ENCODE peak calls at places on chromosomes 13 and 19, in six cellular contexts. One of them, this sample, is unnamed.

GRCh38 chr13:32415019-32415418 is 12.9 kb downstream of the N4BP2L1 start:
- DNase-seq in stimulated activated naive CD4-positive, alpha-beta T cell: no peak
- DNase-seq in HuH-7.5: no peak
- DNase-seq in M059J: peak; percentile 9
- DNase-seq in mucosa of gallbladder: no peak
- DNase-seq in naive thymus-derived CD8-positive, alpha-beta T cell: no peak
- DNase-seq in this sample: peak; percentile 33

GRCh38 chr13:23473236-23473635 is 39.7 kb upstream of the SACS start:
- DNase-seq in stimulated activated naive CD4-positive, alpha-beta T cell: no peak
- DNase-seq in HuH-7.5: no peak
- DNase-seq in M059J: no peak
- DNase-seq in mucosa of gallbladder: no peak
- DNase-seq in naive thymus-derived CD8-positive, alpha-beta T cell: no peak
- DNase-seq in this sample: no peak

GRCh38 chr19:36008336-36008978 is at the start of gene SYNE4:
- DNase-seq in stimulated activated naive CD4-positive, alpha-beta T cell: no peak
- DNase-seq in HuH-7.5: peak; percentile 86
- DNase-seq in M059J: no peak
- DNase-seq in mucosa of gallbladder: peak; percentile 74
- DNase-seq in naive thymus-derived CD8-positive, alpha-beta T cell: no peak
- DNase-seq in this sample: peak; percentile 81

GRCh38 chr13:94860981-94861407 is 148.6 kb upstream of the SOX21 start:
- DNase-seq in stimulated activated naive CD4-positive, alpha-beta T cell: peak; percentile 14
- DNase-seq in HuH-7.5: no peak
- DNase-seq in M059J: peak; percentile 34
- DNase-seq in mucosa of gallbladder: no peak
- DNase-seq in naive thymus-derived CD8-positive, alpha-beta T cell: no peak
- DNase-seq in this sample: no peak

GRCh38 chr13:78420814-78421213 is 182.5 kb downstream of the POU4F1 start:
- DNase-seq in stimulated activated naive CD4-positive, alpha-beta T cell: no peak
- DNase-seq in HuH-7.5: no peak
- DNase-seq in M059J: no peak
- DNase-seq in mucosa of gallbladder: no peak
- DNase-seq in naive thymus-derived CD8-positive, alpha-beta T cell: no peak
- DNase-seq in this sample: no peak

GRCh38 chr19:18893573-18894253 is 2.2 kb downstream of the CERS1 start:
- DNase-seq in stimulated activated naive CD4-positive, alpha-beta T cell: no peak
- DNase-seq in HuH-7.5: no peak
- DNase-seq in M059J: no peak
- DNase-seq in mucosa of gallbladder: no peak
- DNase-seq in naive thymus-derived CD8-positive, alpha-beta T cell: no peak
- DNase-seq in this sample: no peak

GRCh38 chr19:8641908-8642547 is 11.6 kb downstream of the NFILZ start:
- DNase-seq in stimulated activated naive CD4-positive, alpha-beta T cell: no peak
- DNase-seq in HuH-7.5: peak; percentile 73
- DNase-seq in M059J: peak; percentile 65
- DNase-seq in mucosa of gallbladder: no peak
- DNase-seq in naive thymus-derived CD8-positive, alpha-beta T cell: peak; percentile 39
- DNase-seq in this sample: no peak

GRCh38 chr13:111472559-111473460 is 152.4 kb downstream of the TEX29 start:
- DNase-seq in stimulated activated naive CD4-positive, alpha-beta T cell: no peak
- DNase-seq in HuH-7.5: no peak
- DNase-seq in M059J: no peak
- DNase-seq in mucosa of gallbladder: no peak
- DNase-seq in naive thymus-derived CD8-positive, alpha-beta T cell: no peak
- DNase-seq in this sample: peak; percentile 4

GRCh38 chr19:15213715-15214381 is 13.1 kb upstream of the NOTCH3 start:
- DNase-seq in stimulated activated naive CD4-positive, alpha-beta T cell: no peak
- DNase-seq in HuH-7.5: no peak
- DNase-seq in M059J: no peak
- DNase-seq in mucosa of gallbladder: no peak
- DNase-seq in naive thymus-derived CD8-positive, alpha-beta T cell: no peak
- DNase-seq in this sample: no peak

GRCh38 chr13:26024558-26024957 is 27.3 kb downstream of the SHISA2 start:
- DNase-seq in stimulated activated naive CD4-positive, alpha-beta T cell: no peak
- DNase-seq in HuH-7.5: no peak
- DNase-seq in M059J: peak; percentile 73
- DNase-seq in mucosa of gallbladder: peak; percentile 20
- DNase-seq in naive thymus-derived CD8-positive, alpha-beta T cell: no peak
- DNase-seq in this sample: no peak

GRCh38 chr13:37546087-37546486 is 52.5 kb downstream of the POSTN start:
- DNase-seq in stimulated activated naive CD4-positive, alpha-beta T cell: no peak
- DNase-seq in HuH-7.5: no peak
- DNase-seq in M059J: no peak
- DNase-seq in mucosa of gallbladder: no peak
- DNase-seq in naive thymus-derived CD8-positive, alpha-beta T cell: no peak
- DNase-seq in this sample: no peak

GRCh38 chr13:98171806-98172569 is 5.1 kb downstream of the RNF113B start:
- DNase-seq in stimulated activated naive CD4-positive, alpha-beta T cell: no peak
- DNase-seq in HuH-7.5: no peak
- DNase-seq in M059J: peak; percentile 73
- DNase-seq in mucosa of gallbladder: peak; percentile 37
- DNase-seq in naive thymus-derived CD8-positive, alpha-beta T cell: no peak
- DNase-seq in this sample: no peak

GRCh38 chr19:4557971-4558941 is 1.2 kb downstream of the SEMA6B start:
- DNase-seq in stimulated activated naive CD4-positive, alpha-beta T cell: no peak
- DNase-seq in HuH-7.5: no peak
- DNase-seq in M059J: no peak
- DNase-seq in mucosa of gallbladder: no peak
- DNase-seq in naive thymus-derived CD8-positive, alpha-beta T cell: peak; percentile 39
- DNase-seq in this sample: no peak

GRCh38 chr13:62643007-62643483 is 1227.4 kb upstream of the PCDH20 start:
- DNase-seq in stimulated activated naive CD4-positive, alpha-beta T cell: no peak
- DNase-seq in HuH-7.5: no peak
- DNase-seq in M059J: peak; percentile 50
- DNase-seq in mucosa of gallbladder: peak; percentile 47
- DNase-seq in naive thymus-derived CD8-positive, alpha-beta T cell: no peak
- DNase-seq in this sample: no peak

GRCh38 chr19:17942181-17942580 is 9.4 kb downstream of the CCDC124 start:
- DNase-seq in stimulated activated naive CD4-positive, alpha-beta T cell: no peak
- DNase-seq in HuH-7.5: peak; percentile 1
- DNase-seq in M059J: no peak
- DNase-seq in mucosa of gallbladder: no peak
- DNase-seq in naive thymus-derived CD8-positive, alpha-beta T cell: no peak
- DNase-seq in this sample: no peak

GRCh38 chr13:98957731-98958442 is 20.0 kb downstream of the DOCK9 start:
- DNase-seq in stimulated activated naive CD4-positive, alpha-beta T cell: no peak
- DNase-seq in HuH-7.5: no peak
- DNase-seq in M059J: no peak
- DNase-seq in mucosa of gallbladder: no peak
- DNase-seq in naive thymus-derived CD8-positive, alpha-beta T cell: no peak
- DNase-seq in this sample: no peak

GRCh38 chr19:13764821-13765394 is 586 bp downstream of the MRI1 start:
- DNase-seq in stimulated activated naive CD4-positive, alpha-beta T cell: no peak
- DNase-seq in HuH-7.5: peak; percentile 63
- DNase-seq in M059J: peak; percentile 29
- DNase-seq in mucosa of gallbladder: no peak
- DNase-seq in naive thymus-derived CD8-positive, alpha-beta T cell: peak; percentile 41
- DNase-seq in this sample: no peak